ENCODE peak calls at places on chromosomes 11 and 22, in four cellular contexts. F is stimulated activated effector memory CD8-positive, alpha-beta T cell treated with anti-CD3 and anti-CD28 coated beads, Interleukin-12 subunit alpha, Interleukin-12 subunit beta, amount 100 ng/mL, for 72 hours; X is stimulated activated CD4-positive, alpha-beta T cell treated with anti-CD3 and anti-CD28 coated beads, Interleukin-1b, Interleukin-23, amount 100 ng/mL, for 24 hours; D is progenitor cell of endocrine pancreas. H is an unnamed sample.

GRCh38 chr22:38260760-38261477 is 11.9 kb downstream of the TMEM184B start:
- DNase-seq in D (no peak), X (no peak), F (no peak), H (no peak)

GRCh38 chr11:9170450-9170849 is 79.1 kb upstream of the SCUBE2 start:
- DNase-seq in X (no peak), F (no peak), D (no peak), H (no peak)

GRCh38 chr22:33076368-33076767 is 18.2 kb upstream of the SYN3 start:
- DNase-seq in X (no peak), D (no peak), F (no peak), H (no peak)

GRCh38 chr11:71519546-71519945 is 7.5 kb upstream of the KRTAP5-7 start:
- DNase-seq in X (no peak), D (no peak), F (no peak), H (no peak)

GRCh38 chr11:26048271-26048670 is 283.7 kb upstream of the ANO3 start:
- DNase-seq in F (no peak), X (no peak), D (no peak), H (no peak)

GRCh38 chr22:43946391-43946680 is 8.9 kb upstream of the SAMM50 start:
- DNase-seq in F (no peak), X (no peak), D (no peak), H (no peak)

GRCh38 chr11:113730887-113731726 is 25.0 kb upstream of the TMPRSS5 start:
- DNase-seq in F (no peak), D (no peak), X (no peak), H (no peak)

GRCh38 chr11:77211594-77212251 is 83.7 kb downstream of the MYO7A start:
- DNase-seq in X (no peak), D (no peak), F (no peak), H (no peak)

GRCh38 chr11:82996966-82997606 is 74.6 kb downstream of the RAB30 start:
- DNase-seq in F (peak; percentile 65), X (no peak), D (no peak), H (peak; percentile 76)

GRCh38 chr11:75547617-75548054 is 14.4 kb upstream of the SERPINH1 start:
- DNase-seq in D (peak; percentile 78), F (no peak), X (no peak), H (no peak)

GRCh38 chr11:62428871-62429601 is 10.2 kb downstream of the SCGB1A1 start:
- DNase-seq in F (no peak), X (no peak), D (no peak), H (no peak)

GRCh38 chr11:103380031-103380430 is 270.8 kb downstream of the DYNC2H1 start:
- DNase-seq in X (no peak), D (no peak), F (no peak), H (no peak)

GRCh38 chr11:7591992-7592391 is 78.2 kb downstream of the PPFIBP2 start:
- DNase-seq in F (no peak), D (no peak), X (no peak), H (no peak)

GRCh38 chr11:64643258-64643881 is 52.4 kb downstream of the SLC22A12 start:
- DNase-seq in F (no peak), X (no peak), D (no peak), H (no peak)

GRCh38 chr11:60994450-60995135 is 23.1 kb downstream of the CD6 start:
- DNase-seq in X (no peak), D (no peak), F (peak; percentile 64), H (no peak)

GRCh38 chr11:9600651-9601040 is 27.2 kb downstream of the WEE1 start:
- DNase-seq in X (no peak), F (no peak), D (no peak), H (peak; percentile 50)